ENCODE peak calls at places on chromosomes 7 and 10, in seven cellular contexts. I is BE2C, S is cardiac muscle cell, W is HFF-Myc, H is upper lobe of right lung, Z is uterus, V is IMR-90. E is an unnamed sample.

GRCh38 chr7:128693373-128694015 is 21.4 kb downstream of the GARIN1A start:
- DNase-seq in I (no peak), S (no peak), W (no peak), H (no peak), Z (no peak), V (no peak), E (no peak)

GRCh38 chr7:16978358-16979244 is 96.8 kb upstream of the AGR3 start:
- DNase-seq in I (no peak), S (no peak), W (peak), H (no peak), Z (no peak), V (peak), E (peak)

GRCh38 chr7:7103343-7104313 is 78.7 kb upstream of the C1GALT1 start:
- DNase-seq in I (no peak), S (peak), W (peak), H (no peak), Z (no peak), V (peak), E (peak)

GRCh38 chr10:75408911-75409885 is 7.6 kb upstream of the ZNF503 start:
- DNase-seq in I (peak), S (peak), W (no peak), H (peak), Z (peak), V (no peak), E (peak)

GRCh38 chr7:35777121-35777520 is 23.7 kb upstream of the SEPTIN7 start:
- DNase-seq in I (no peak), S (no peak), W (no peak), H (no peak), Z (no peak), V (no peak), E (no peak)

GRCh38 chr7:128715079-128715478 is 24.1 kb upstream of the CALU start:
- DNase-seq in I (no peak), S (no peak), W (no peak), H (no peak), Z (no peak), V (no peak), E (no peak)

GRCh38 chr7:109926738-109927137 is 1164.2 kb upstream of the LRRN3 start:
- DNase-seq in I (no peak), S (no peak), W (no peak), H (no peak), Z (no peak), V (no peak), E (no peak)

GRCh38 chr7:139867847-139868246 is 38.8 kb downstream of the TBXAS1 start:
- DNase-seq in I (no peak), S (no peak), W (no peak), H (no peak), Z (no peak), V (no peak), E (no peak)

GRCh38 chr10:130790339-130790738 is 521.2 kb downstream of the TCERG1L start:
- DNase-seq in I (no peak), S (no peak), W (no peak), H (no peak), Z (no peak), V (no peak), E (no peak)

GRCh38 chr7:157549612-157550299 is 213.0 kb downstream of the DNAJB6 start:
- DNase-seq in I (no peak), S (no peak), W (no peak), H (peak), Z (no peak), V (no peak), E (no peak)

GRCh38 chr10:6136215-6137201 is 47.7 kb downstream of the RBM17 start:
- DNase-seq in I (no peak), S (no peak), W (peak), H (no peak), Z (no peak), V (peak), E (peak)

GRCh38 chr7:131026297-131027003 is 292.4 kb upstream of the KLF14 start:
- DNase-seq in I (no peak), S (no peak), W (no peak), H (no peak), Z (no peak), V (peak), E (peak)

GRCh38 chr7:155333346-155334234 is 35.9 kb downstream of the INSIG1 start:
- DNase-seq in I (no peak), S (no peak), W (no peak), H (no peak), Z (no peak), V (no peak), E (no peak)

GRCh38 chr10:62130948-62131347 is 137.7 kb downstream of the RTKN2 start:
- DNase-seq in I (no peak), S (no peak), W (peak), H (no peak), Z (no peak), V (peak), E (peak)

GRCh38 chr10:70786799-70787415 is 1.7 kb upstream of the TBATA start:
- DNase-seq in I (no peak), S (no peak), W (no peak), H (no peak), Z (no peak), V (peak), E (peak)

GRCh38 chr10:122998360-122998917 is 10.2 kb downstream of the IKZF5 start:
- DNase-seq in I (no peak), S (no peak), W (no peak), H (no peak), Z (no peak), V (no peak), E (no peak)

GRCh38 chr10:124433461-124433860 is 14.7 kb upstream of the OAT start:
- DNase-seq in I (no peak), S (no peak), W (no peak), H (no peak), Z (no peak), V (no peak), E (no peak)

GRCh38 chr7:18370689-18371088 is 124.9 kb upstream of the HDAC9 start:
- DNase-seq in I (peak), S (no peak), W (no peak), H (no peak), Z (no peak), V (no peak), E (no peak)

GRCh38 chr10:50275650-50276235 is 24.4 kb upstream of the ASAH2 start:
- DNase-seq in I (peak), S (peak), W (no peak), H (no peak), Z (no peak), V (peak), E (peak)

GRCh38 chr10:18044976-18045720 is 93.4 kb downstream of the SLC39A12 start:
- DNase-seq in I (no peak), S (no peak), W (no peak), H (no peak), Z (no peak), V (peak), E (no peak)

GRCh38 chr7:94664023-94664422 is 8.1 kb upstream of the SGCE start:
- DNase-seq in I (no peak), S (no peak), W (no peak), H (no peak), Z (no peak), V (no peak), E (no peak)

GRCh38 chr10:6918305-6918704 is 338.2 kb upstream of the PRKCQ start:
- DNase-seq in I (peak), S (no peak), W (no peak), H (peak), Z (no peak), V (no peak), E (peak)

GRCh38 chr7:77727936-77728701 is 31.9 kb downstream of the RSBN1L start:
- DNase-seq in I (peak), S (peak), W (peak), H (no peak), Z (no peak), V (peak), E (peak)

GRCh38 chr7:50693475-50693874 is 89.2 kb downstream of the GRB10 start:
- DNase-seq in I (no peak), S (no peak), W (no peak), H (no peak), Z (no peak), V (no peak), E (no peak)

GRCh38 chr10:100621360-100622205 is 85.8 kb downstream of the HIF1AN start:
- DNase-seq in I (peak), S (no peak), W (no peak), H (peak), Z (no peak), V (peak), E (no peak)

GRCh38 chr7:112481833-112482669 is 1.3 kb downstream of the LSMEM1 start:
- DNase-seq in I (peak), S (no peak), W (peak), H (no peak), Z (peak), V (peak), E (peak)

GRCh38 chr10:86752311-86752710 is 4.1 kb upstream of the BMPR1A start:
- DNase-seq in I (no peak), S (no peak), W (no peak), H (no peak), Z (no peak), V (no peak), E (no peak)

GRCh38 chr7:101173752-101174244 is 6.3 kb downstream of the NAT16 start:
- DNase-seq in I (no peak), S (no peak), W (peak), H (no peak), Z (no peak), V (no peak), E (peak)

GRCh38 chr7:134567368-134567767 is 18.5 kb downstream of the AKR1B15 start:
- DNase-seq in I (no peak), S (no peak), W (no peak), H (no peak), Z (no peak), V (no peak), E (no peak)

GRCh38 chr7:124618871-124619270 is 146.7 kb downstream of the GPR37 start:
- DNase-seq in I (no peak), S (no peak), W (no peak), H (no peak), Z (no peak), V (no peak), E (no peak)

GRCh38 chr10:29257106-29257783 is 31.6 kb upstream of the LYZL1 start:
- DNase-seq in I (no peak), S (peak), W (peak), H (no peak), Z (peak), V (peak), E (no peak)

GRCh38 chr7:91201731-91202130 is 62.5 kb upstream of the FZD1 start:
- DNase-seq in I (no peak), S (no peak), W (no peak), H (no peak), Z (no peak), V (no peak), E (no peak)

GRCh38 chr10:43218206-43218950 is 48.5 kb downstream of the RASGEF1A start:
- DNase-seq in I (no peak), S (no peak), W (no peak), H (peak), Z (no peak), V (no peak), E (peak)

GRCh38 chr7:55473935-55474334 is 98.4 kb downstream of the VOPP1 start:
- DNase-seq in I (no peak), S (no peak), W (no peak), H (peak), Z (no peak), V (no peak), E (no peak)

DNA sequence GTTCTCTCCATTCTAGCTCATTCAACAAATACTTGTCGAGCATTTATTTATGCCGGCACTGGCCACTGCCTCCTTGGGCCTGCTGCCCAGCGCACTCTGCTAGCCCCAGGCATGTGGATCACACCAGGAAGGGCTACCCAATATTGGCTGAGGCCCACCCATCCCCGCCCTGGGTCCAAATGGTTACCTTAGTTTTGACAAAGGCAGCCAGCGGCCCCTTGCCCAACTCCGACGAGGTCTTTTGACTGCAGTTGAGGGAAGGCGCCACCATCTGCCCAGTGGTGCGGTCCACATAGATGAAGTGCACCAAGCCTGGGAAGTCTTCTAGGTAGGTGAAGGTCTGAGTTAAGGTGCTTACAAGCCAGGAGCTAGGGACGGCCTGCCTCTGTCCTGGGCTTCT is 7.2 kb upstream of the PYROXD2 start:
- DNase-seq in I (no peak), S (no peak), W (no peak), H (no peak), Z (no peak), V (no peak), E (no peak)
- H3K4me3 ChIP-seq in I (no peak), S (no peak), W (no peak), H (no peak), Z (no peak), V (no peak), E (no peak)

DNA sequence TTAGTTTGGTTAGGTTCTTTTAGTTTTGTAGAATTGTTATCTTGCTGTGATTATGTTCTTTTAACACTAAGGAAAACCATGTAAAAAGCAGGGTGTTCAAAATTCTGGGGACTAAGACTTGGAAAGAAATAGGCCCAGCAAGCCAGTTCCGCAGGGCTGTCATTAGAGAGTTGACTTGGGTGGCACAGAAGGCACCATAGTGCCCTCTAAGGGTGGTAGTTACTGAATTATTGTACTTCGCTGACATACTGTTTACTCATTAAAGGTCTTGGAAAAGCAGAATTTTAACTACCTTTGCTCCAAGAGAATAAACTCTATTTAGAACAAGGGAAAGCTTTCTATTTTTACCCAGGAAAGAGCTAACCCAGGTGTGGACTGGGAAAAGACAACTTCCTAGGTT is 86.5 kb downstream of the OTUD1 start:
- DNase-seq in I (no peak), S (peak), W (no peak), H (no peak), Z (no peak), V (peak), E (peak)
- TF ChIP-seq CTCF in I (peak), S (peak), W (peak), H (peak), Z (no peak), V (peak), E (peak)

GRCh38 chr7:114048386-114049235 is 129.8 kb upstream of the PPP1R3A start:
- DNase-seq in I (no peak), S (no peak), W (no peak), H (no peak), Z (no peak), V (peak), E (peak)
- H3K4me3 ChIP-seq in I (peak), S (no peak), W (no peak), H (peak), Z (no peak), V (peak), E (no peak)

GRCh38 chr7:13276977-13277376 is 589.5 kb downstream of the ARL4A start:
- DNase-seq in I (no peak), S (no peak), W (no peak), H (no peak), Z (no peak), V (no peak), E (no peak)

GRCh38 chr7:13282377-13282980 is 595.0 kb downstream of the ARL4A start:
- DNase-seq in I (no peak), S (peak), W (no peak), H (no peak), Z (no peak), V (peak), E (peak)

GRCh38 chr7:13278020-13278419 is 590.6 kb downstream of the ARL4A start:
- DNase-seq in I (no peak), S (no peak), W (no peak), H (no peak), Z (no peak), V (no peak), E (no peak)

GRCh38 chr7:13279854-13280435 is 592.5 kb downstream of the ARL4A start:
- DNase-seq in I (no peak), S (peak), W (no peak), H (no peak), Z (no peak), V (peak), E (peak)
- TF ChIP-seq CTCF in I (no peak), S (peak), W (no peak), H (peak), Z (no peak), V (peak), E (peak)

GRCh38 chr10:114518401-114519305 is 114.4 kb upstream of the AFAP1L2 start:
- DNase-seq in I (no peak), S (no peak), W (no peak), H (no peak), Z (no peak), V (peak), E (peak)
- H3K4me3 ChIP-seq in I (no peak), S (no peak), W (no peak), H (no peak), Z (no peak), V (no peak), E (peak)

GRCh38 chr10:10845826-10846225 is 171.8 kb upstream of the CELF2 start:
- DNase-seq in I (no peak), S (no peak), W (no peak), H (no peak), Z (no peak), V (no peak), E (no peak)
- TF ChIP-seq CTCF in I (no peak), S (no peak), W (no peak), H (no peak), Z (no peak), V (no peak), E (no peak)

E was measured in epithelial cell of esophagus.